ENCODE peak calls at places on chromosomes 5 and 9, in eight cellular contexts. One of them, this sample, is unnamed.

GRCh38 chr9:86774101-86774500 is 173.2 kb downstream of the GAS1 start:
- DNase-seq in choroid plexus epithelial cell: no peak
- DNase-seq in HCT116: no peak
- DNase-seq in heart left ventricle: no peak
- DNase-seq in transverse colon: no peak
- DNase-seq in HFF-Myc: no peak
- DNase-seq in fibroblast of pulmonary artery: no peak
- DNase-seq in CD8-positive, alpha-beta T cell: no peak
- DNase-seq in this sample: no peak

GRCh38 chr5:117230375-117230774 is 655.8 kb upstream of the SEMA6A start:
- DNase-seq in choroid plexus epithelial cell: no peak
- DNase-seq in HCT116: no peak
- DNase-seq in heart left ventricle: no peak
- DNase-seq in transverse colon: no peak
- DNase-seq in HFF-Myc: no peak
- DNase-seq in fibroblast of pulmonary artery: no peak
- DNase-seq in CD8-positive, alpha-beta T cell: no peak
- DNase-seq in this sample: no peak

GRCh38 chr5:90479611-90480385 is 5.1 kb downstream of the POLR3G start:
- DNase-seq in choroid plexus epithelial cell: no peak
- DNase-seq in HCT116: no peak
- DNase-seq in heart left ventricle: no peak
- DNase-seq in transverse colon: no peak
- DNase-seq in HFF-Myc: no peak
- DNase-seq in fibroblast of pulmonary artery: no peak
- DNase-seq in CD8-positive, alpha-beta T cell: no peak
- DNase-seq in this sample: no peak

GRCh38 chr5:165981721-165982120 is 2309.7 kb upstream of the WWC1 start:
- DNase-seq in choroid plexus epithelial cell: no peak
- DNase-seq in HCT116: no peak
- DNase-seq in heart left ventricle: no peak
- DNase-seq in transverse colon: no peak
- DNase-seq in HFF-Myc: no peak
- DNase-seq in fibroblast of pulmonary artery: no peak
- DNase-seq in CD8-positive, alpha-beta T cell: no peak
- DNase-seq in this sample: no peak

GRCh38 chr5:116970318-116970717 is 395.7 kb upstream of the SEMA6A start:
- DNase-seq in choroid plexus epithelial cell: peak
- DNase-seq in HCT116: no peak
- DNase-seq in heart left ventricle: no peak
- DNase-seq in transverse colon: no peak
- DNase-seq in HFF-Myc: no peak
- DNase-seq in fibroblast of pulmonary artery: no peak
- DNase-seq in CD8-positive, alpha-beta T cell: no peak
- DNase-seq in this sample: no peak

GRCh38 chr9:83937861-83938455 is 16.7 kb upstream of the KIF27 start:
- DNase-seq in choroid plexus epithelial cell: peak
- DNase-seq in HCT116: peak
- DNase-seq in heart left ventricle: no peak
- DNase-seq in transverse colon: no peak
- DNase-seq in HFF-Myc: no peak
- DNase-seq in fibroblast of pulmonary artery: peak
- DNase-seq in CD8-positive, alpha-beta T cell: peak
- DNase-seq in this sample: no peak

GRCh38 chr5:35773936-35774335 is 82.8 kb upstream of the IL7R start:
- DNase-seq in choroid plexus epithelial cell: peak
- DNase-seq in HCT116: no peak
- DNase-seq in heart left ventricle: no peak
- DNase-seq in transverse colon: no peak
- DNase-seq in HFF-Myc: no peak
- DNase-seq in fibroblast of pulmonary artery: no peak
- DNase-seq in CD8-positive, alpha-beta T cell: no peak
- DNase-seq in this sample: peak

GRCh38 chr9:131220485-131220884 is 55.8 kb downstream of the FAM78A start:
- DNase-seq in choroid plexus epithelial cell: no peak
- DNase-seq in HCT116: no peak
- DNase-seq in heart left ventricle: no peak
- DNase-seq in transverse colon: no peak
- DNase-seq in HFF-Myc: no peak
- DNase-seq in fibroblast of pulmonary artery: no peak
- DNase-seq in CD8-positive, alpha-beta T cell: no peak
- DNase-seq in this sample: no peak

GRCh38 chr5:150598821-150599273 is 41.6 kb upstream of the SYNPO start:
- DNase-seq in choroid plexus epithelial cell: no peak
- DNase-seq in HCT116: no peak
- DNase-seq in heart left ventricle: peak
- DNase-seq in transverse colon: no peak
- DNase-seq in HFF-Myc: no peak
- DNase-seq in fibroblast of pulmonary artery: no peak
- DNase-seq in CD8-positive, alpha-beta T cell: no peak
- DNase-seq in this sample: no peak

GRCh38 chr5:174617910-174618309 is 106.5 kb upstream of the MSX2 start:
- DNase-seq in choroid plexus epithelial cell: no peak
- DNase-seq in HCT116: no peak
- DNase-seq in heart left ventricle: no peak
- DNase-seq in transverse colon: no peak
- DNase-seq in HFF-Myc: no peak
- DNase-seq in fibroblast of pulmonary artery: no peak
- DNase-seq in CD8-positive, alpha-beta T cell: no peak
- DNase-seq in this sample: no peak

GRCh38 chr5:45093377-45093776 is 284.6 kb downstream of the MRPS30 start:
- DNase-seq in choroid plexus epithelial cell: no peak
- DNase-seq in HCT116: no peak
- DNase-seq in heart left ventricle: no peak
- DNase-seq in transverse colon: no peak
- DNase-seq in HFF-Myc: no peak
- DNase-seq in fibroblast of pulmonary artery: no peak
- DNase-seq in CD8-positive, alpha-beta T cell: no peak
- DNase-seq in this sample: no peak

GRCh38 chr9:121125590-121125989 is 50.8 kb downstream of the CNTRL start:
- DNase-seq in choroid plexus epithelial cell: no peak
- DNase-seq in HCT116: no peak
- DNase-seq in heart left ventricle: no peak
- DNase-seq in transverse colon: no peak
- DNase-seq in HFF-Myc: no peak
- DNase-seq in fibroblast of pulmonary artery: no peak
- DNase-seq in CD8-positive, alpha-beta T cell: no peak
- DNase-seq in this sample: no peak

GRCh38 chr9:81416476-81417298 is 272.7 kb downstream of the TLE1 start:
- DNase-seq in choroid plexus epithelial cell: peak
- DNase-seq in HCT116: no peak
- DNase-seq in heart left ventricle: no peak
- DNase-seq in transverse colon: no peak
- DNase-seq in HFF-Myc: no peak
- DNase-seq in fibroblast of pulmonary artery: no peak
- DNase-seq in CD8-positive, alpha-beta T cell: no peak
- DNase-seq in this sample: no peak

DNA sequence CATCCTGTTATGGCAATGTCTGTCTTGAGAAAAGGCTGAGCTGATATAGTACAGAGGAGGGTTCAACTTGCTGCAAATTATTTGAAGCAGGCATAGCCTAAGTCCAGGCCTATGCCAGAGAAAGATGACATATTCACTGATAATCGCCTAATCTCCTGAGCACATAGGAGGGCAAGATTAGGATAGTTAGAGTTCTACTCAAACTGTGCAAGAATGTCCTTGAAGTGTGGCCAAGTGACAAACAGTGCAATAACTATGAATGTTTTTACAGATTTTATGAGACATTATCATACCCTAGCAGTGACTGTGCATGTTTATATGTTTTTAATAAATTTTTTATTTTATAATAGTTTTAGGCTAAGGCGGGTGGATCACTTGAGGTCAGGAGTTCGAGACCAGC is 96.2 kb downstream of the TSSK1B start:
- DNase-seq in choroid plexus epithelial cell: peak
- DNase-seq in HCT116: no peak
- DNase-seq in heart left ventricle: no peak
- DNase-seq in transverse colon: no peak
- DNase-seq in HFF-Myc: no peak
- DNase-seq in fibroblast of pulmonary artery: peak
- DNase-seq in CD8-positive, alpha-beta T cell: no peak
- DNase-seq in this sample: peak
- TF ChIP-seq CTCF in choroid plexus epithelial cell: no peak
- TF ChIP-seq CTCF in HCT116: no peak
- TF ChIP-seq CTCF in heart left ventricle: no peak
- TF ChIP-seq CTCF in transverse colon: no peak
- TF ChIP-seq CTCF in HFF-Myc: no peak
- TF ChIP-seq CTCF in fibroblast of pulmonary artery: no peak
- TF ChIP-seq CTCF in CD8-positive, alpha-beta T cell: no peak
- TF ChIP-seq CTCF in this sample: no peak

GRCh38 chr9:100350188-100350587 is 2.6 kb downstream of the TEX10 start:
- DNase-seq in choroid plexus epithelial cell: peak
- DNase-seq in HCT116: no peak
- DNase-seq in heart left ventricle: no peak
- DNase-seq in transverse colon: no peak
- DNase-seq in HFF-Myc: no peak
- DNase-seq in fibroblast of pulmonary artery: no peak
- DNase-seq in CD8-positive, alpha-beta T cell: no peak
- DNase-seq in this sample: no peak
- H3K4me3 ChIP-seq in choroid plexus epithelial cell: no peak
- H3K4me3 ChIP-seq in HCT116: no peak
- H3K4me3 ChIP-seq in heart left ventricle: no peak
- H3K4me3 ChIP-seq in transverse colon: no peak
- H3K4me3 ChIP-seq in HFF-Myc: peak
- H3K4me3 ChIP-seq in fibroblast of pulmonary artery: no peak
- H3K4me3 ChIP-seq in CD8-positive, alpha-beta T cell: no peak
- H3K4me3 ChIP-seq in this sample: no peak

GRCh38 chr5:125227333-125228075 is 481.1 kb upstream of the ZNF608 start:
- DNase-seq in choroid plexus epithelial cell: peak
- DNase-seq in HCT116: peak
- DNase-seq in heart left ventricle: no peak
- DNase-seq in transverse colon: peak
- DNase-seq in HFF-Myc: no peak
- DNase-seq in fibroblast of pulmonary artery: peak
- DNase-seq in CD8-positive, alpha-beta T cell: no peak
- DNase-seq in this sample: no peak
- TF ChIP-seq CTCF in choroid plexus epithelial cell: peak
- TF ChIP-seq CTCF in HCT116: peak
- TF ChIP-seq CTCF in heart left ventricle: no peak
- TF ChIP-seq CTCF in transverse colon: peak
- TF ChIP-seq CTCF in HFF-Myc: peak
- TF ChIP-seq CTCF in fibroblast of pulmonary artery: peak
- TF ChIP-seq CTCF in CD8-positive, alpha-beta T cell: no peak
- TF ChIP-seq CTCF in this sample: peak

DNA sequence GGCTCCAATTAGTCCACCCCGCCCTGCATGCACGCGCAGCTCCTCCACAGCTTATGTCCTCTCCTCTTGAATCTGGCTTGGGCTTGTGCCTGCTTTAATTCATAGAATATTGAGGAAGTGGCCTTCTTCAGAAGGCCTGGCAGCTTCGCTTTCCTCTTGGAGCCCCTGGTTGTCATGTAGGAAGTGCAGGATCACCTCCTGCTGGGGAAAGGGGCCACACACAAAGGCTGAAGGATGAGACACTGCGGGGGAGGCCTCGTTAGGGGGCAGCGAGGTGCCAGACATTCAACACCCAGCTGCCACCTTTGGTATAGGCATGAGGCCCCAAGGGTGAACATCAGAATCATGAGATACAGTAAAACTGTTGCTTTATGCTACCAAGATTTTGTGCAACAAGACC is 2.7 kb upstream of the CNOT6 start:
- DNase-seq in choroid plexus epithelial cell: peak
- DNase-seq in HCT116: no peak
- DNase-seq in heart left ventricle: no peak
- DNase-seq in transverse colon: no peak
- DNase-seq in HFF-Myc: no peak
- DNase-seq in fibroblast of pulmonary artery: no peak
- DNase-seq in CD8-positive, alpha-beta T cell: no peak
- DNase-seq in this sample: no peak
- H3K4me3 ChIP-seq in choroid plexus epithelial cell: no peak
- H3K4me3 ChIP-seq in HCT116: no peak
- H3K4me3 ChIP-seq in heart left ventricle: no peak
- H3K4me3 ChIP-seq in transverse colon: no peak
- H3K4me3 ChIP-seq in HFF-Myc: no peak
- H3K4me3 ChIP-seq in fibroblast of pulmonary artery: no peak
- H3K4me3 ChIP-seq in CD8-positive, alpha-beta T cell: no peak
- H3K4me3 ChIP-seq in this sample: no peak

GRCh38 chr5:54205918-54206317 is 104.5 kb downstream of the ARL15 start:
- DNase-seq in choroid plexus epithelial cell: no peak
- DNase-seq in HCT116: no peak
- DNase-seq in heart left ventricle: no peak
- DNase-seq in transverse colon: no peak
- DNase-seq in HFF-Myc: no peak
- DNase-seq in fibroblast of pulmonary artery: no peak
- DNase-seq in CD8-positive, alpha-beta T cell: no peak
- DNase-seq in this sample: no peak
- TF ChIP-seq CTCF in choroid plexus epithelial cell: no peak
- TF ChIP-seq CTCF in HCT116: no peak
- TF ChIP-seq CTCF in heart left ventricle: no peak
- TF ChIP-seq CTCF in transverse colon: no peak
- TF ChIP-seq CTCF in HFF-Myc: no peak
- TF ChIP-seq CTCF in fibroblast of pulmonary artery: no peak
- TF ChIP-seq CTCF in CD8-positive, alpha-beta T cell: no peak
- TF ChIP-seq CTCF in this sample: no peak

GRCh38 chr9:33044162-33044673 is 19.1 kb downstream of the DNAJA1 start:
- DNase-seq in choroid plexus epithelial cell: peak
- DNase-seq in HCT116: no peak
- DNase-seq in heart left ventricle: peak
- DNase-seq in transverse colon: peak
- DNase-seq in HFF-Myc: peak
- DNase-seq in fibroblast of pulmonary artery: peak
- DNase-seq in CD8-positive, alpha-beta T cell: peak
- DNase-seq in this sample: peak
- H3K4me3 ChIP-seq in choroid plexus epithelial cell: peak
- H3K4me3 ChIP-seq in HCT116: no peak
- H3K4me3 ChIP-seq in heart left ventricle: peak
- H3K4me3 ChIP-seq in transverse colon: peak
- H3K4me3 ChIP-seq in HFF-Myc: peak
- H3K4me3 ChIP-seq in fibroblast of pulmonary artery: peak
- H3K4me3 ChIP-seq in CD8-positive, alpha-beta T cell: peak
- H3K4me3 ChIP-seq in this sample: peak

GRCh38 chr9:14306672-14307646 is 7.0 kb downstream of the NFIB start:
- DNase-seq in choroid plexus epithelial cell: no peak
- DNase-seq in HCT116: no peak
- DNase-seq in heart left ventricle: no peak
- DNase-seq in transverse colon: no peak
- DNase-seq in HFF-Myc: no peak
- DNase-seq in fibroblast of pulmonary artery: peak
- DNase-seq in CD8-positive, alpha-beta T cell: no peak
- DNase-seq in this sample: no peak
- TF ChIP-seq CTCF in choroid plexus epithelial cell: no peak
- TF ChIP-seq CTCF in HCT116: no peak
- TF ChIP-seq CTCF in heart left ventricle: no peak
- TF ChIP-seq CTCF in transverse colon: no peak
- TF ChIP-seq CTCF in HFF-Myc: no peak
- TF ChIP-seq CTCF in fibroblast of pulmonary artery: peak
- TF ChIP-seq CTCF in CD8-positive, alpha-beta T cell: no peak
- TF ChIP-seq CTCF in this sample: no peak

This sample was measured in AG09309.